ENCODE peak calls at places on chromosomes 16 and 17, in five cellular contexts. D, J, B, X and F are unnamed samples.

GRCh38 chr17:39098474-39099090 is 52.9 kb downstream of the PLXDC1 start:
- DNase-seq in D (no peak), J (no peak), B (no peak), X (no peak), F (no peak)

GRCh38 chr16:54501797-54502196 is 215.2 kb upstream of the IRX3 start:
- DNase-seq in D (no peak), J (no peak), B (no peak), X (no peak), F (no peak)

GRCh38 chr17:63378411-63379076 is 67.6 kb downstream of the CYB561 start:
- DNase-seq in D (no peak), J (no peak), B (no peak), X (no peak), F (no peak)

GRCh38 chr16:86101135-86101911 is 202.4 kb downstream of the IRF8 start:
- DNase-seq in D (no peak), J (no peak), B (no peak), X (no peak), F (no peak)

GRCh38 chr16:35431829-35432663 is 1972.6 kb downstream of the TP53TG3F start:
- DNase-seq in D (peak), J (peak), B (no peak), X (no peak), F (no peak)

GRCh38 chr16:16003719-16004313 is 54.4 kb downstream of the ABCC1 start:
- DNase-seq in D (no peak), J (no peak), B (no peak), X (no peak), F (no peak)

GRCh38 chr17:58381124-58381838 is 29.3 kb upstream of the SUPT4H1 start:
- DNase-seq in D (no peak), J (no peak), B (no peak), X (no peak), F (no peak)

GRCh38 chr16:28897826-28898225 is 19.5 kb downstream of the ATP2A1 start:
- DNase-seq in D (no peak), J (no peak), B (no peak), X (no peak), F (no peak)

GRCh38 chr16:68070249-68070725 is 14.9 kb upstream of the NFATC3 start:
- DNase-seq in D (no peak), J (no peak), B (no peak), X (no peak), F (no peak)

GRCh38 chr17:6392609-6393367 is 42.1 kb downstream of the AIPL1 start:
- DNase-seq in D (no peak), J (peak), B (no peak), X (no peak), F (no peak)

DNA sequence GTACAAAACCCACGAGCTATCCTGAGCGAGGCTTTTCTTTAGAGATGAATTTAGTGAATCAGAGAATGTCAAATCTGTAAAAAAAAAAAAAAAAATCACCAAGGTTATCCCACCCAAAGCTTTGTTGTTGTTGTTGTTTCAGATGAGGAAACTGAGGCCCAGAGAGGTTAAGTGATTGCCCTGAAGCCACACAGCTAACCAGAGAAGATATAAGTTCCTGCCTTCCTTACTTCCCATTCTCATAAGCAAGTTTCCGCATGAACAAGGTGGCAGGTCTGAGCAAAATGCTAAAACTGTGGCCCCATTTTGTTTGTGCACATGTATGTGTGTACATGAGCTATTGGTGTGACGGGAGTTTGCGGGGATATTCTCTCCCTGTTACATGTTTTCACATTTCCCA is 352.1 kb upstream of the ZFHX3 start:
- DNase-seq in D (no peak), J (no peak), B (no peak), X (no peak), F (no peak)
- TF ChIP-seq CTCF in D (no peak), J (no peak), B (no peak), X (no peak), F (no peak)

GRCh38 chr17:1574697-1575471 is 12.3 kb upstream of the PITPNA start:
- DNase-seq in D (peak), J (no peak), B (no peak), X (no peak), F (no peak)
- TF ChIP-seq CTCF in D (peak), J (no peak), B (no peak), X (no peak), F (no peak)

DNA sequence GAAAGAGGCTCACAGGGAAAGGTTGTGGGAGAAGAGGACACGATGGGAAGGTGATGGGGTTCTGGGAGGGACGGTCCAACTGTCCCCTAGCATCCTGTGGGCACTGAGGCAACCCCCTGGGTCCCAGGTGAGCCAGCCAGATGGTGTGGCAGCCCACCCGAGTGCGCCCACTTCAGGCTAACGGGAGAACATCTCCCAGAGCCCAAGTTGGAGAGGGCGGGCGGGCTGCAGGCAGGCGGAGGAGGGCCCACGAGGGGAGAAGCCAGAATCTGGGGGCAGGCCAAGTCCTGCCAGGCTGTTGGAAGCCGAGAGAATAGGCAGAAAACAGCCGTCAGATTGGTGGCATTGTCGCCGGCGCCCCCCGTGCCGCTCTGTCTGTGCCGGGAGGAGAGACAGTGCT is 13.8 kb upstream of the ABCC3 start:
- DNase-seq in D (no peak), J (peak), B (no peak), X (no peak), F (no peak)
- TF ChIP-seq CTCF in D (no peak), J (peak), B (no peak), X (no peak), F (peak)

DNA sequence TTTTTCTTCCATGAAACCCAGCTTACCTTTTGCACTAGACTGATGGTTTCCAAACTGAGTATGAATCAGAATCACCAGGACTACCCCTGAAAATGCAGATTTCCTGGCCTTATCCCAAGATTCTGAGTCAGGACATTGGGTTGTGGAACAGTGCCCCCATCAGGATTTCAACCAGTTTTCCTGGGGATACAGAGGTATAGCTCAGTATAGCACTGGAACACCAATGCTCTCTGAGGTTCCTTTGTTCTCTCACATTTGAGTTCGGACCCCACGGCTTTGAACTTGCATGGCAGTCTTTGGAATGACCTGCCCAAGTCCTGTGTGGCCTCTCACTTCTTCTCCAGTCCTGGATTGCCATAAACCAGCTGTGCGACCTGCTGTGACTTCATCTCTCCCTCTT is 12.8 kb upstream of the CCL8 start:
- DNase-seq in D (no peak), J (peak), B (no peak), X (no peak), F (peak)
- TF ChIP-seq CTCF in D (peak), J (no peak), B (no peak), X (peak), F (peak)

DNA sequence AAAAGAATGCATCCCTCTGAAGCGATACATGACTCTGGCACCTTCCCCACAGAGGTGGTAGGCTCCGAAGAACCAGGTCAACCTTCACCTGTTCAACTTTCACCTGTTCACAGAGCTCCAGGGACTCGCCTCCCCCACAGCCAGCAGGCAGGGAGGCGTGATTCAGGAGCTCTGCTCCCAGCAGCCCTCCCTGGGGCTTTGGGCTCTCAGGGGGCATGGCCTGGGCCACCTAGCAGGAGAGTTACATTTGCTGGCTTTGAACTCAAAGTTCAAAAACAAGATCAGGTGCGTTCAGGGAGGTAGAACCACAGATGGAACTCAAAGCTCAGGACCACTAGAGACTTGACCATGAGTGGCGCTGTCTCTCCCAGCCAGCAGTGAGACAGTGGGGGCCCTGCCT is 5.4 kb downstream of the VAC14 start:
- DNase-seq in D (no peak), J (no peak), B (no peak), X (no peak), F (no peak)
- TF ChIP-seq CTCF in D (no peak), J (no peak), B (no peak), X (no peak), F (no peak)

DNA sequence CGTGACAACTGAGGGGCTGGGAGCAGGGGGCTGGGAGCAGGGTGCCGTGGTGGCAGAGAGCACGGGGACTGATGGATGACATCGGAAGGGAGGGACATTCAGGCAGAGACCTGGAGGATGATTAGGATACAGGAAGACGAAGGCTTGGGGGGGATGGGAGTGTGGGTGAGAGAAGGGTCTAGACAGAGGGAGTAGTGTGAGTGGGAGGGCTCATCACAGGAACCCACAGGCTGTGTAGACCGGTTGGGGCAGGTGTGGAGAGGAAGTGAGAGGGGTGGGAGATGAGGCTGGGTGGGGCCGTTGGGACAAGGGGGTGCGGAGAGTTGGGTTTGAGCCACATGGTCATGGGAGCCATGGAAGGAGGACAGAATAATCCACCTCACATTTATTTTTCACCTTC is 83.8 kb downstream of the RAP1GAP2 start:
- DNase-seq in D (no peak), J (no peak), B (no peak), X (no peak), F (no peak)
- TF ChIP-seq CTCF in D (no peak), J (no peak), B (no peak), X (no peak), F (no peak)